ENCODE peak calls at places on chromosomes 4 and X, in five cellular contexts. K is Peyer's patch, M is A673, R is lung, A is heart right ventricle. D is an unnamed sample.
A peak's percentile ranks its signal among the peaks of the same experiment; 100 is the strongest.

GRCh38 chr4:82125170-82125862 is 248.5 kb downstream of the HNRNPD start:
- DNase-seq in K (no peak), M (no peak), R (no peak), A (no peak), D (no peak)

GRCh38 chrX:139078342-139078741 is 366.8 kb upstream of the FGF13 start:
- DNase-seq in K (no peak), M (no peak), R (no peak), A (no peak), D (no peak)

GRCh38 chrX:115360220-115360781 is 70.8 kb downstream of the LUZP4 start:
- DNase-seq in K (no peak), M (no peak), R (no peak), A (no peak), D (no peak)

GRCh38 chrX:71081348-71082148 is 13.4 kb upstream of the SNX12 start:
- DNase-seq in K (no peak), M (no peak), R (no peak), A (no peak), D (no peak)

GRCh38 chr4:140004580-140005314 is 149.2 kb downstream of the MAML3 start:
- DNase-seq in K (no peak), M (peak; percentile 16), R (no peak), A (peak; percentile 64), D (no peak)

GRCh38 chr4:13612569-13612968 is 15.0 kb downstream of the BOD1L1 start:
- DNase-seq in K (no peak), M (no peak), R (no peak), A (no peak), D (no peak)

GRCh38 chrX:17584248-17584681 is 153.0 kb upstream of the SCML1 start:
- DNase-seq in K (no peak), M (no peak), R (no peak), A (no peak), D (no peak)

GRCh38 chr4:945274-946102 is 13.2 kb downstream of the TMEM175 start:
- DNase-seq in K (peak; percentile 19), M (no peak), R (no peak), A (no peak), D (no peak)

GRCh38 chrX:155068165-155068564 is 2.8 kb downstream of the CMC4 start:
- DNase-seq in K (no peak), M (no peak), R (no peak), A (no peak), D (no peak)

GRCh38 chrX:119238557-119238956 is 2.5 kb downstream of the PGRMC1 start:
- DNase-seq in K (no peak), M (no peak), R (no peak), A (no peak), D (no peak)

GRCh38 chr4:82715731-82716617 is 82.6 kb downstream of the SCD5 start:
- DNase-seq in K (no peak), M (no peak), R (no peak), A (no peak), D (no peak)

GRCh38 chrX:39854772-39855747 is 242.7 kb downstream of the BCOR start:
- DNase-seq in K (no peak), M (no peak), R (no peak), A (no peak), D (no peak)

GRCh38 chr4:138037716-138038115 is 204.4 kb downstream of the SLC7A11 start:
- DNase-seq in K (no peak), M (no peak), R (no peak), A (no peak), D (no peak)

GRCh38 chrX:19566359-19567141 is 51.2 kb upstream of the MAP3K15 start:
- DNase-seq in K (no peak), M (no peak), R (no peak), A (no peak), D (peak; percentile 9)

GRCh38 chrX:11789809-11790208 is 31.8 kb downstream of the MSL3 start:
- DNase-seq in K (no peak), M (no peak), R (no peak), A (no peak), D (no peak)

GRCh38 chrX:103562801-103563200 is 22.5 kb upstream of the TCEAL4 start:
- DNase-seq in K (no peak), M (no peak), R (no peak), A (no peak), D (no peak)

GRCh38 chrX:17798921-17799320 is 61.6 kb downstream of the SCML1 start:
- DNase-seq in K (no peak), M (no peak), R (no peak), A (no peak), D (no peak)

GRCh38 chr4:25938251-25939186 is 24.5 kb downstream of the SMIM20 start:
- DNase-seq in K (no peak), M (no peak), R (no peak), A (peak; percentile 36), D (no peak)

GRCh38 chr4:155578726-155579385 is 87.8 kb upstream of the GUCY1A1 start:
- DNase-seq in K (no peak), M (no peak), R (no peak), A (no peak), D (no peak)

GRCh38 chr4:168384437-168385141 is 66.0 kb upstream of the DDX60 start:
- DNase-seq in K (no peak), M (no peak), R (no peak), A (no peak), D (no peak)

GRCh38 chrX:105302246-105302645 is 81.8 kb upstream of the TEX13A start:
- DNase-seq in K (no peak), M (no peak), R (no peak), A (no peak), D (no peak)

GRCh38 chr4:173937871-173938270 is 345.6 kb downstream of the FBXO8 start:
- DNase-seq in K (no peak), M (no peak), R (no peak), A (no peak), D (no peak)

GRCh38 chr4:186939766-186940165 is 216.1 kb upstream of the FAT1 start:
- DNase-seq in K (no peak), M (no peak), R (no peak), A (no peak), D (no peak)

GRCh38 chr4:184385705-184386141 is 88.6 kb downstream of the IRF2 start:
- DNase-seq in K (no peak), M (no peak), R (no peak), A (peak; percentile 41), D (peak; percentile 72)

GRCh38 chr4:87270144-87270543 is 49.7 kb upstream of the KLHL8 start:
- DNase-seq in K (no peak), M (peak; percentile 51), R (no peak), A (no peak), D (peak; percentile 40)

GRCh38 chr4:66489783-66490452 is 819.6 kb upstream of the EPHA5 start:
- DNase-seq in K (no peak), M (no peak), R (no peak), A (no peak), D (no peak)

GRCh38 chr4:18813055-18813454 is 791.5 kb upstream of the LCORL start:
- DNase-seq in K (no peak), M (no peak), R (no peak), A (no peak), D (no peak)
- H3K4me1 ChIP-seq in K (no peaks in the 10 kb centered on the region), M (no peaks in the 10 kb centered on the region), R (no peaks in the 10 kb centered on the region), A (no peaks in the 10 kb centered on the region), D (no peaks in the 10 kb centered on the region)

DNA sequence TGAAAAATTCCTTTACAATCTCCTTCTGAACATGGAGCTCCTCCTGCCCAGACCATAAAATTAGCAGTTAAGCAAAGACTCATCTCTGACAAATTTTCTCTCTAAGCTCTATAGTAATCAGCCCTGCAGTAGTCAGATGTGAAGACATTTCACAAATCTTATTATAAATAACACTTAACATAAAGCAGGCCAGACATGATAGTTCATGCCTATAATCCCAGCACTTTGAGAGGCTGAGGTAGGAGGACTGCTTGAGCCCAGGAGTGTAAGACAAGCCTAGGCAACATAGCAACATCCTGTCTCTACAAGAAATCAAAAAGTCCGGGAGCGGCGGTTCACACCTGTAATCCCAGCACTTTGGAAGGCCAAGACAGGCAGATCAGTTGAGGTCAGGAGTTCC is 29.9 kb downstream of the TRMT2B start:
- DNase-seq in K (no peak), M (no peak), R (no peak), A (no peak), D (no peak)
- H3K36me3 ChIP-seq in K (peaks cover 29% of the 10 kb centered on the region), M (peaks cover 3% of the 10 kb centered on the region), R (peaks cover 9% of the 10 kb centered on the region), A (no peaks in the 10 kb centered on the region), D (no peaks in the 10 kb centered on the region)

DNA sequence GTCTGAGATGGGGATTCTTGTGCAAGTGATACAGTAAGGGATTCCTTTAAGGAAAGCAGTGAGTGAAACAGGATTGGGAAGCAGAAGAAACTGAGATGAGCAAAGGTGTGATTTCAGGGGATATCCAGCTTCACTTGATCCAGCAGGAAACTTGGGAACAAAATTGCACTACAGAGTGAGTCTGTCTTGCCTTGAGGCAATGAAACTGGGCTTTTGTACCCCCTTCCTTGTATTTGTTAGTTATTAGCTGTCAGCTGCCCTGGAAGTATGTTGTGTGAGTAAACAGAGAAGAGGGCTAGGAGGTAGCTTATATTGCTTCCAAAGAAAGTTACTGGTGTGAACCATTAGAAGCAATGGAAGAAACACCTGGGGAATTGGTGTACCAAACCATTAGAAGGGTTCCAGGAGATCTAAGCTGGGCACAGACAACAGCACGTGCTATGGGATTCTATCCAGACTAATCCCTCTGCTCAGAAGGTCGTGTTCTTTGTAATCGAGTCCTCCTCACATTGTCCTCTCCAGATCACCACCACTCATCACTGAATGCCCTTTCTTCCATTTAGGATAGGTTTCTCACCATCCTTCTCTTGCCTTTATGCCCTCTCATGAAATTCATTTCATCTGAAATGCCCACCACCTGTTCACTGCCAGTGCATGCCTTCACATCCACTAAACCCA is 76.0 kb downstream of the PDLIM5 start:
- DNase-seq in K (no peak), M (no peak), R (no peak), A (no peak), D (no peak)
- H3K4me1 ChIP-seq in K (no peaks in the 10 kb centered on the region), M (peaks cover 45% of the 10 kb centered on the region), R (peaks cover 6% of the 10 kb centered on the region), A (peaks cover 53% of the 10 kb centered on the region), D (no peaks in the 10 kb centered on the region)

DNA sequence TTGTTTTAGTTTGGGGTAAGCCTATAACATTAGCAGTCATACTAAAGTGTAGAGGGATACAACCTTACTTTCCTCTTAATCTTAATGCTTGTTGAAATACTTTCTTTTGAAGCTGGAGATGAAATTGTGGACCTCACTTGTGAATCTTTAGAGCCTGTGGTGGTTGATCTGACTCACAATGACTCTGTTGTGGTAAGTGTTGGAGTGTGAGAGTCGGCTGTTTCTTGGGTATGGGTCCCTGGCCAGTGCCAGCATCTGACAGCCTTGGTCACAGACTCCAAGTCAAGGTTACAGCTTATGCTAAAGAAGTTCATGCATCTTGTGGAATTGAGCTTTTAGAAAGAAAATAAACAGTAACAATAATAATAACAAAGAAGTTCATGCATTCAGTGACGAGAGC is 31.6 kb downstream of the RNF4 start:
- DNase-seq in K (no peak), M (no peak), R (no peak), A (no peak), D (no peak)
- H3K36me3 ChIP-seq in K (peaks cover 81% of the 10 kb centered on the region), M (peaks cover 78% of the 10 kb centered on the region), R (peaks cover 16% of the 10 kb centered on the region), A (no peaks in the 10 kb centered on the region), D (no peaks in the 10 kb centered on the region)

GRCh38 chrX:24282381-24283121 is 31.3 kb downstream of the SUPT20HL2 start:
- DNase-seq in K (no peak), M (peak; percentile 97), R (no peak), A (no peak), D (no peak)

GRCh38 chrX:24276011-24276410 is 37.9 kb downstream of the SUPT20HL2 start:
- DNase-seq in K (no peak), M (no peak), R (no peak), A (no peak), D (no peak)

GRCh38 chrX:24283122-24283789 is 30.6 kb downstream of the SUPT20HL2 start:
- DNase-seq in K (no peak), M (peak; percentile 43), R (no peak), A (no peak), D (no peak)

GRCh38 chrX:24277405-24277804 is 36.5 kb downstream of the SUPT20HL2 start:
- DNase-seq in K (no peak), M (no peak), R (no peak), A (no peak), D (no peak)
- H3K4me1 ChIP-seq in K (no peaks in the 10 kb centered on the region), M (peaks cover 14% of the 10 kb centered on the region), R (peaks cover 1% of the 10 kb centered on the region), A (no peaks in the 10 kb centered on the region), D (no peaks in the 10 kb centered on the region)

GRCh38 chr4:128832253-128832641 is 22.7 kb downstream of the JADE1 start:
- DNase-seq in K (no peak), M (no peak), R (no peak), A (no peak), D (no peak)
- H3K36me3 ChIP-seq in K (peaks cover 13% of the 10 kb centered on the region), M (peaks cover 8% of the 10 kb centered on the region), R (peaks cover 5% of the 10 kb centered on the region), A (no peaks in the 10 kb centered on the region), D (no peaks in the 10 kb centered on the region)

D was measured in mucosa of descending colon.